ENCODE peak calls at places on chromosomes 7 and 10, in six cellular contexts. I is H1, E is GM12878, V is K562, R is SK-N-SH, D is HepG2. W is an unnamed sample.

GRCh38 chr7:65269150-65269856 is 104.4 kb upstream of the ZNF92 start:
- DNase-seq in I (peak), E (peak), V (peak), R (peak), D (peak), W (no peak)

GRCh38 chr7:126727930-126728331 is 524.8 kb downstream of the GRM8 start:
- DNase-seq in I (no peak), E (no peak), V (peak), R (no peak), D (no peak), W (no peak)

GRCh38 chr7:25216837-25217236 is 11.4 kb downstream of the NPVF start:
- DNase-seq in I (no peak), E (peak), V (peak), R (peak), D (peak), W (no peak)

GRCh38 chr10:103820101-103821062 is 35.0 kb downstream of the SH3PXD2A start:
- DNase-seq in I (no peak), E (no peak), V (no peak), R (peak), D (no peak), W (no peak)

GRCh38 chr10:27349987-27350386 is 109.4 kb upstream of the ACBD5 start:
- DNase-seq in I (no peak), E (no peak), V (no peak), R (peak), D (no peak), W (no peak)

GRCh38 chr10:125521721-125522680 is 161.0 kb downstream of the TEX36 start:
- DNase-seq in I (peak), E (no peak), V (peak), R (peak), D (peak), W (peak)

GRCh38 chr7:151456276-151456675 is 16.3 kb upstream of the CRYGN start:
- DNase-seq in I (no peak), E (no peak), V (no peak), R (no peak), D (no peak), W (no peak)

GRCh38 chr10:105757302-105757701 is 1116.2 kb downstream of the SORCS3 start:
- DNase-seq in I (no peak), E (no peak), V (no peak), R (no peak), D (no peak), W (no peak)

GRCh38 chr10:119755446-119755845 is 29.6 kb downstream of the INPP5F start:
- DNase-seq in I (no peak), E (no peak), V (no peak), R (no peak), D (no peak), W (no peak)

GRCh38 chr7:101562531-101563197 is 66.4 kb downstream of the MYL10 start:
- DNase-seq in I (no peak), E (no peak), V (peak), R (no peak), D (no peak), W (no peak)

GRCh38 chr7:121344093-121344492 is 15.3 kb downstream of the WNT16 start:
- DNase-seq in I (no peak), E (no peak), V (no peak), R (no peak), D (no peak), W (no peak)

GRCh38 chr10:113285291-113285690 is 267.6 kb upstream of the HABP2 start:
- DNase-seq in I (no peak), E (no peak), V (no peak), R (no peak), D (no peak), W (no peak)

GRCh38 chr10:123303581-123303980 is 149.4 kb downstream of the BUB3 start:
- DNase-seq in I (no peak), E (no peak), V (no peak), R (no peak), D (no peak), W (no peak)

GRCh38 chr10:25766213-25766612 is 167.8 kb upstream of the MYO3A start:
- DNase-seq in I (no peak), E (no peak), V (no peak), R (no peak), D (no peak), W (no peak)

GRCh38 chr10:74924251-74924954 is 98.0 kb downstream of the KAT6B start:
- DNase-seq in I (no peak), E (no peak), V (no peak), R (no peak), D (no peak), W (no peak)

GRCh38 chr7:20477091-20477490 is 138.4 kb upstream of the ABCB5 start:
- DNase-seq in I (no peak), E (no peak), V (no peak), R (no peak), D (no peak), W (no peak)

GRCh38 chr7:137592232-137592896 is 248.8 kb upstream of the PTN start:
- DNase-seq in I (peak), E (no peak), V (peak), R (peak), D (peak), W (no peak)

GRCh38 chr10:22346087-22346661 is 878 bp downstream of the SPAG6 start:
- DNase-seq in I (no peak), E (no peak), V (no peak), R (no peak), D (no peak), W (no peak)

GRCh38 chr10:22344781-22345300 is 455 bp upstream of the SPAG6 start:
- DNase-seq in I (no peak), E (no peak), V (no peak), R (no peak), D (no peak), W (no peak)

GRCh38 chr10:22343761-22344160 is 1.5 kb upstream of the SPAG6 start:
- DNase-seq in I (no peak), E (no peak), V (no peak), R (no peak), D (no peak), W (no peak)

GRCh38 chr10:22344204-22344603 is 1.1 kb upstream of the SPAG6 start:
- DNase-seq in I (no peak), E (no peak), V (no peak), R (no peak), D (no peak), W (no peak)

GRCh38 chr10:22345301-22346086 is at the start of gene SPAG6:
- DNase-seq in I (no peak), E (no peak), V (no peak), R (peak), D (no peak), W (no peak)
- TF ChIP-seq GABPA in I (peak), E (peak), V (no peak), R (peak), D (no peak), W (peak)

DNA sequence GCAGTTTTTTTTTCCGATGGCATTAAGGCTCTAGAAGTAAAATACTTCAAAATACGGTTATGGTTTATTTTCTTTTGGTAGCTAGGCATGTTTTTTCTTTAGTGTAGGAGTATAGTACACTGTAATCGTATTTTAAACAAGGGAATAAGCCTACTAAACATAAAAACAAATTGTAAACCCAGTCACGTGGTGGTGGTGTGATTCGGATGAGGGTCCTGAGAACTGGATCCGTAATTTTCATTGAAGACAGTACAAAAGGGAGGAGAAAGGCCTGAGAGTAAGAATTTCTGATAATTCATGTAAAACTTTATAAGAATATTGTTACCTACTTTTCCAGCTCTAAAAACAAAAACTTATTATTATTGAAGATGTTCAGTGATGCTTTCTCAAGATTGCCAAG is 724 bp upstream of the PBLD start:
- DNase-seq in I (no peak), E (no peak), V (no peak), R (no peak), D (no peak), W (no peak)
- H3K4me3 ChIP-seq in I (peak), E (peak), V (peak), R (peak), D (peak), W (peak)

GRCh38 chr10:61639952-61640351 is 22.8 kb upstream of the CABCOCO1 start:
- DNase-seq in I (no peak), E (no peak), V (no peak), R (no peak), D (no peak), W (no peak)
- TF ChIP-seq GABPA in I (no peak), E (no peak), V (no peak), R (no peak), D (no peak), W (no peak)

GRCh38 chr7:37424532-37424931 is 24.1 kb downstream of the ELMO1 start:
- DNase-seq in I (no peak), E (no peak), V (no peak), R (no peak), D (no peak), W (no peak)

GRCh38 chr7:37420931-37421330 is 27.7 kb downstream of the ELMO1 start:
- DNase-seq in I (no peak), E (no peak), V (no peak), R (no peak), D (no peak), W (peak)

GRCh38 chr7:37419496-37419895 is 29.2 kb downstream of the ELMO1 start:
- DNase-seq in I (no peak), E (no peak), V (no peak), R (no peak), D (no peak), W (no peak)

GRCh38 chr7:37424995-37425394 is 23.7 kb downstream of the ELMO1 start:
- DNase-seq in I (no peak), E (no peak), V (no peak), R (no peak), D (no peak), W (peak)

GRCh38 chr7:37421820-37422219 is 26.8 kb downstream of the ELMO1 start:
- DNase-seq in I (no peak), E (no peak), V (no peak), R (no peak), D (no peak), W (no peak)
- H3K4me3 ChIP-seq in I (no peak), E (no peak), V (no peak), R (no peak), D (no peak), W (no peak)

DNA sequence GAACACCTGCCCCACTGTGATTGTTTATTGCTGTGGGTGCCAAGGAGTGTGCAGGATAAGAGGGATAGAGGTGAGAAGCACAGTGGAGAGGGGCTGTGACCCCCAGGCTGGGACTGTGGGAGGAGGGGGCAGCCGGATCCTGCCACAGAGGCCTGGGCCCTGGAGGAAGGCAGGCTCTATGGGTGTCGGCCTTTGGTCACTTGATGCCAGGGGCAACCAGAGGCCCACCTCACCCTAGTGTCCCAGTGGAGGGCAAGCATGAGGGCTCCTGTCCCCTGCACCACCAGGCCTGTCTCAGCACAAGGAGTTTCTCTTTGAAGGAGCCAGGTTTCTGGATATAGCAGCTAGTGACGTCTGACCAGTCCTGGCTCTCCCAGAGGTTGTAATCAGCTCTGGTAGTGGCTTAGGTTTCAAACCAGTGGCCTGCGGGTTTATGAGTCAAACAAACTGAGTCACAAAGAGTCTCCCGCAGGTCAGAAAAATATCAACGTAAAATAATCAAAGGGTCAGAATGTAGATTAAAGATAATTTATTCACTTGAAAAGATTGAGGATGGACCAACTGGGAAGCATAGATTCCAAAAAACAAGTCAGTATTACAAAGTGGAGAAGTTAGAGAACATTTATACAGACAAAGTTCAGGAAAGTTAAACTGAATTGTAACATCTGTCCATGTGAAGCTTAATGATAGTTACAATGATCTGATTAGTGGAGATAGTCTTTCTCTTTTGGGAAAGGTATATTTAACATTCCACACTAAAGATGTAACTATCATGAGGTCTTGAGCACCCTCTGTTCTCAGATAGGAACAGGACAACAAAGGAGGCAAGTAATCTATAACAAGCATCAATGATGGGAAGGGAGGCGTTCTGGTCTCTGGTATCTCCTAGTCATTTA is 37.2 kb upstream of the ZNF488 start:
- DNase-seq in I (no peak), E (no peak), V (no peak), R (no peak), D (no peak), W (no peak)
- TF ChIP-seq GABPA in I (no peak), E (no peak), V (no peak), R (no peak), D (no peak), W (no peak)

GRCh38 chr7:99132922-99133321 is 11.0 kb downstream of the SMURF1 start:
- DNase-seq in I (no peak), E (no peak), V (no peak), R (no peak), D (peak), W (no peak)
- H3K4me3 ChIP-seq in I (no peak), E (no peak), V (no peak), R (no peak), D (no peak), W (no peak)

GRCh38 chr7:69992938-69993337 is 394.7 kb downstream of the AUTS2 start:
- DNase-seq in I (no peak), E (no peak), V (no peak), R (no peak), D (no peak), W (no peak)
- TF ChIP-seq GABPA in I (no peak), E (no peak), V (no peak), R (no peak), D (no peak), W (no peak)

GRCh38 chr7:157020514-157021070 is 10.1 kb upstream of the MNX1 start:
- DNase-seq in I (no peak), E (no peak), V (no peak), R (peak), D (no peak), W (no peak)

GRCh38 chr7:157023589-157023905 is 13.1 kb upstream of the MNX1 start:
- DNase-seq in I (no peak), E (no peak), V (no peak), R (no peak), D (no peak), W (no peak)

GRCh38 chr7:157022681-157023588 is 12.5 kb upstream of the MNX1 start:
- DNase-seq in I (no peak), E (no peak), V (no peak), R (peak), D (no peak), W (no peak)

GRCh38 chr7:157021071-157021891 is 10.8 kb upstream of the MNX1 start:
- DNase-seq in I (no peak), E (no peak), V (no peak), R (peak), D (no peak), W (no peak)

GRCh38 chr7:157021893-157022680 is 11.6 kb upstream of the MNX1 start:
- DNase-seq in I (no peak), E (no peak), V (no peak), R (peak), D (no peak), W (no peak)
- H3K4me3 ChIP-seq in I (no peak), E (no peak), V (no peak), R (no peak), D (no peak), W (no peak)

DNA sequence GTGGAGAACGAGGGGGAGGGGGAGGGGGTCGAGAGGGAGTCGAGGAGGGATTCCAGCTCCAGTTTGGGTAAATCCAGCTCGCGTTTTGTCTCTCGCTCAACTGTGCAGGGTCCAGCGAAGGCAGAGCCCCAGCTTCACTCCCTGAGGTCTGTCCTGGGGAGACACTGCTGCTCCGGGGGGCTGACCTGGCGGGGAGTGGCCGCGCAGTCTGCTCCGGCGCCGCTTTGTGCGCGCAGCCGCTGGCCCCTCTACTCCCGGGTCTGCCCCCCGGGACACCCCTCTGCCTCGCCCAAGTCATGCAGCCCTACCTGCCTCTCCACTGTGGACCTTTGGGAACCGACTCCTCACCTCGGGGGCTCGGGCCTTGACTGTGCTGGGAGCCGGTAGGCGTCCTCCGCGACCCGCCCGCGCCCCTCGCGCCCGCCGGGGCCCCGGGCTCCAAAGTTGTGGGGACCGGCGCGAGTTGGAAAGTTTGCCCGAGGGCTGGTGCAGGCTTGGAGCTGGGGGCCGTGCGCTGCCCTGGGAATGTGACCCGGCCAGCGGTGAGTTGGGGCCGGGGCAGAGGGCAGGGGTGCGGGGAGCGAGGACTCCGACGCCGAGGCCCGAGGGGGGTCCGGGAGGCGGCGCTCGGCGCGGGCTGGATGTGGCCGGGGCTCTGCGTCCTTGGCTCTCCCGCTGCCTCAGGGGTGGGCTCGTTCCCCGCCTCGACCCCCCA is at the start of gene TET1:
- DNase-seq in I (peak), E (no peak), V (peak), R (peak), D (peak), W (peak)
- TF ChIP-seq GABPA in I (no peak), E (no peak), V (no peak), R (no peak), D (no peak), W (no peak)

DNA sequence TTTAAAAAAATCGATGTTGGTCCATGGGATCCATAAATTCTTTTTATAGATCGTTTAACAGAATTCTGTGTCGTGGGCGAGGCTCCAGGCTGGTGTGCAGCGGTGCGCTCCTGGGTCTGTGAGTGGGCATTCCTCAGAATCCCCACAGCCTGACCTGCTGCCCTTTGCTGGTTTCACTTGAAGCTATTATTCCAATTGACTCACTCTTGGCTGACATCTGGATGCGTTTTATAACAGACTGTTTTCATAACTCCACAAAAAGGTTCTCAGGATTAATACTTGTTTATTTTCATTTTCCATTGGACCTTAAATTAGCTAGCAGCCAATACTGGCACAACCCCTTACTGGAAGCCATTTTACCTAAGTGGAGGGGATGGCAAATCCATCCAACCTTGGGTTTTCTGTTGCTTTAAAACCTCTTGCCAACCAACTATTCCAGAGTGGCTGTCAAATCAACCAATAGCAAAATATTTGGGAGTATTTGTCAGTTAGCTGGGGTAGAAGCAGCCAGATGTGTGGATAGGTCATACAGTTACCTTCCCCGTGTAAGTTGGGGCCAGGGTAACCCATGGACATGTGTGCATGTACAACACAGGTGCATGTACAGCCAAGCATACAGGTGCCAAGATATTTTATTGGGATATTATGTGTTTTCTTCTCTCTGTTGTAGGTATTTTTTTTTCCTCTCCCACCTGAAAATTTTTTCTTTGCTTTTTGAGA is 160.7 kb upstream of the ZNF32 start:
- DNase-seq in I (no peak), E (no peak), V (no peak), R (no peak), D (no peak), W (no peak)
- H3K4me3 ChIP-seq in I (no peak), E (no peak), V (no peak), R (no peak), D (no peak), W (no peak)